ENCODE peak calls at places on chromosomes 16 and 17, in seven cellular contexts. One of them, this sample, is unnamed.
A peak's percentile ranks its signal among the peaks of the same experiment; 100 is the strongest.

GRCh38 chr17:38334480-38335364 is 9.0 kb downstream of the GPR179 start:
- DNase-seq in GM12865: no peak
- DNase-seq in central memory CD4-positive, alpha-beta T cell: no peak
- DNase-seq in breast epithelium: no peak
- DNase-seq in uterus: no peak
- DNase-seq in NCI-H1048: no peak
- DNase-seq in Calu3: no peak
- DNase-seq in this sample: no peak

GRCh38 chr17:7394452-7395191 is at the start of gene PLSCR3:
- DNase-seq in GM12865: peak; percentile 91
- DNase-seq in central memory CD4-positive, alpha-beta T cell: peak; percentile 77
- DNase-seq in breast epithelium: peak; percentile 79
- DNase-seq in uterus: peak; percentile 83
- DNase-seq in NCI-H1048: no peak
- DNase-seq in Calu3: peak; percentile 86
- DNase-seq in this sample: peak; percentile 90

GRCh38 chr17:31724026-31724425 is 135.0 kb downstream of the COPRS start:
- DNase-seq in GM12865: no peak
- DNase-seq in central memory CD4-positive, alpha-beta T cell: no peak
- DNase-seq in breast epithelium: no peak
- DNase-seq in uterus: no peak
- DNase-seq in NCI-H1048: no peak
- DNase-seq in Calu3: no peak
- DNase-seq in this sample: peak; percentile 84

GRCh38 chr16:13982446-13982845 is 62.5 kb downstream of the ERCC4 start:
- DNase-seq in GM12865: no peak
- DNase-seq in central memory CD4-positive, alpha-beta T cell: no peak
- DNase-seq in breast epithelium: no peak
- DNase-seq in uterus: no peak
- DNase-seq in NCI-H1048: no peak
- DNase-seq in Calu3: no peak
- DNase-seq in this sample: no peak

GRCh38 chr16:17607624-17608023 is 136.9 kb upstream of the XYLT1 start:
- DNase-seq in GM12865: no peak
- DNase-seq in central memory CD4-positive, alpha-beta T cell: no peak
- DNase-seq in breast epithelium: no peak
- DNase-seq in uterus: no peak
- DNase-seq in NCI-H1048: no peak
- DNase-seq in Calu3: no peak
- DNase-seq in this sample: no peak

GRCh38 chr16:78505544-78506371 is 406.3 kb downstream of the WWOX start:
- DNase-seq in GM12865: no peak
- DNase-seq in central memory CD4-positive, alpha-beta T cell: no peak
- DNase-seq in breast epithelium: peak; percentile 56
- DNase-seq in uterus: peak; percentile 92
- DNase-seq in NCI-H1048: no peak
- DNase-seq in Calu3: no peak
- DNase-seq in this sample: no peak

GRCh38 chr16:2535644-2536021 is 2.2 kb upstream of the PDPK1 start:
- DNase-seq in GM12865: no peak
- DNase-seq in central memory CD4-positive, alpha-beta T cell: no peak
- DNase-seq in breast epithelium: no peak
- DNase-seq in uterus: peak; percentile 57
- DNase-seq in NCI-H1048: no peak
- DNase-seq in Calu3: no peak
- DNase-seq in this sample: no peak

GRCh38 chr17:1627987-1628855 is at the start of gene SLC43A2:
- DNase-seq in GM12865: peak; percentile 91
- DNase-seq in central memory CD4-positive, alpha-beta T cell: peak; percentile 69
- DNase-seq in breast epithelium: peak; percentile 80
- DNase-seq in uterus: peak; percentile 61
- DNase-seq in NCI-H1048: peak; percentile 52
- DNase-seq in Calu3: peak; percentile 75
- DNase-seq in this sample: peak; percentile 75

GRCh38 chr17:8892338-8892690 is 24.8 kb upstream of the PIK3R6 start:
- DNase-seq in GM12865: peak; percentile 93
- DNase-seq in central memory CD4-positive, alpha-beta T cell: no peak
- DNase-seq in breast epithelium: no peak
- DNase-seq in uterus: no peak
- DNase-seq in NCI-H1048: no peak
- DNase-seq in Calu3: no peak
- DNase-seq in this sample: no peak

GRCh38 chr16:14628806-14629611 is 1.1 kb downstream of the PARN start:
- DNase-seq in GM12865: peak; percentile 30
- DNase-seq in central memory CD4-positive, alpha-beta T cell: no peak
- DNase-seq in breast epithelium: no peak
- DNase-seq in uterus: no peak
- DNase-seq in NCI-H1048: no peak
- DNase-seq in Calu3: no peak
- DNase-seq in this sample: no peak

GRCh38 chr17:68600881-68601564 is at the start of gene FAM20A:
- DNase-seq in GM12865: no peak
- DNase-seq in central memory CD4-positive, alpha-beta T cell: no peak
- DNase-seq in breast epithelium: no peak
- DNase-seq in uterus: peak; percentile 56
- DNase-seq in NCI-H1048: no peak
- DNase-seq in Calu3: peak; percentile 50
- DNase-seq in this sample: no peak

GRCh38 chr16:57314161-57314785 is 29.8 kb upstream of the PLLP start:
- DNase-seq in GM12865: peak; percentile 41
- DNase-seq in central memory CD4-positive, alpha-beta T cell: no peak
- DNase-seq in breast epithelium: no peak
- DNase-seq in uterus: no peak
- DNase-seq in NCI-H1048: no peak
- DNase-seq in Calu3: no peak
- DNase-seq in this sample: no peak